ENCODE peak calls at places on chromosomes 16 and 17, in five cellular contexts. H is mesendoderm, U is H1, M is H9, O is mesenchymal stem cell. P is an unnamed sample.

GRCh38 chr17:39177256-39177655 is 11.3 kb upstream of the ARL5C start:
- DNase-seq in H (peak; percentile 96), U (peak; percentile 89), M (peak; percentile 100), O (no peak), P (no peak)

GRCh38 chr16:58635502-58635901 is 5.9 kb upstream of the CNOT1 start:
- DNase-seq in H (no peak), U (no peak), M (no peak), O (no peak), P (no peak)

GRCh38 chr16:71258371-71258770 is 27.8 kb upstream of the HYDIN start:
- DNase-seq in H (no peak), U (no peak), M (no peak), O (no peak), P (no peak)

GRCh38 chr16:54070944-54071343 is 215.6 kb downstream of the IRX3 start:
- DNase-seq in H (no peak), U (no peak), M (no peak), O (no peak), P (no peak)

GRCh38 chr16:68744744-68745280 is 7.7 kb downstream of the CDH1 start:
- DNase-seq in H (peak; percentile 94), U (peak; percentile 63), M (peak; percentile 79), O (no peak), P (no peak)

GRCh38 chr17:81927653-81928496 is at the start of gene MAFG:
- DNase-seq in H (peak; percentile 97), U (peak; percentile 95), M (peak; percentile 96), O (peak; percentile 95), P (peak; percentile 98)

GRCh38 chr17:72259977-72260376 is 139.2 kb downstream of the SOX9 start:
- DNase-seq in H (no peak), U (no peak), M (no peak), O (no peak), P (peak; percentile 18)

GRCh38 chr17:48552453-48553189 is 7.7 kb upstream of the HOXB2 start:
- DNase-seq in H (no peak), U (no peak), M (peak; percentile 77), O (peak; percentile 70), P (no peak)

GRCh38 chr16:30786115-30786935 is 680 bp downstream of the ZNF629 start:
- DNase-seq in H (peak; percentile 79), U (peak; percentile 62), M (no peak), O (peak; percentile 85), P (no peak)

GRCh38 chr16:6019490-6019991 is 921.9 kb upstream of the EEF2KMT start:
- DNase-seq in H (peak; percentile 35), U (peak; percentile 76), M (peak; percentile 61), O (no peak), P (peak; percentile 33)

GRCh38 chr16:31767267-31767666 is 106.3 kb upstream of the ZNF267 start:
- DNase-seq in H (no peak), U (no peak), M (no peak), O (no peak), P (no peak)

GRCh38 chr16:10791048-10791447 is 27.5 kb downstream of the TVP23A start:
- DNase-seq in H (no peak), U (no peak), M (no peak), O (no peak), P (no peak)

GRCh38 chr17:67994827-67995567 is 1.3 kb downstream of the C17orf58 start:
- DNase-seq in H (no peak), U (no peak), M (peak; percentile 20), O (peak; percentile 82), P (peak; percentile 4)

GRCh38 chr17:41653421-41654133 is 29.2 kb upstream of the KRT17 start:
- DNase-seq in H (no peak), U (no peak), M (no peak), O (no peak), P (no peak)

GRCh38 chr17:38455288-38455915 is 27.1 kb downstream of the ARHGAP23 start:
- DNase-seq in H (peak; percentile 73), U (no peak), M (peak; percentile 71), O (peak; percentile 14), P (no peak)

GRCh38 chr17:332558-333322 is 19.9 kb downstream of the RPH3AL start:
- DNase-seq in H (peak; percentile 62), U (no peak), M (peak; percentile 36), O (peak; percentile 88), P (no peak)

GRCh38 chr16:2250652-2251280 is 621 bp downstream of the ECI1 start:
- DNase-seq in H (peak; percentile 48), U (no peak), M (no peak), O (peak; percentile 34), P (peak; percentile 24)

GRCh38 chr17:61362396-61362795 is 37.2 kb upstream of the TBX2 start:
- DNase-seq in H (no peak), U (no peak), M (no peak), O (no peak), P (no peak)

GRCh38 chr17:61362852-61363600 is 36.6 kb upstream of the TBX2 start:
- DNase-seq in H (no peak), U (no peak), M (no peak), O (no peak), P (no peak)

GRCh38 chr17:61361084-61361483 is 38.6 kb upstream of the TBX2 start:
- DNase-seq in H (no peak), U (no peak), M (no peak), O (peak; percentile 78), P (no peak)

GRCh38 chr17:61363601-61364462 is 35.8 kb upstream of the TBX2 start:
- DNase-seq in H (no peak), U (no peak), M (no peak), O (no peak), P (no peak)

DNA sequence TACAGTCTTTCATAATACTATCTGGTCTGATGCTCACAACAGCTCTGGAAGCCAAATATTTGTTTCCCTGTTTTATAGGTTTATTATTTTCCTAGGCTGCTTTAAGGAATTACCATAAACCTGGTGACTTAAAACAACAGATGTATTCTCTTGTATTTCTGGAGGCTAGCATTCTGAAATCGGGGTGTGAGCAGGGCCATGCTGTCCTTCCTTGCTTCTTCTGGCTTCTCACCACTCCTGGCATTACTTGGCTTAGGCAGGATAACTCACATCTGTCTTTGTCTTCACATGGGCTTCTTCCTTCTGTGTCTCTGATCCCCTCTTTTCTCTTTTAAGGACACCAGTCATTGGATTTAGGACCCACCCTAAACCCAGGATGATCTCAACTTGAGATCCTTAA is 39.3 kb upstream of the TBX2 start:
- DNase-seq in H (no peak), U (no peak), M (no peak), O (no peak), P (no peak)
- H3K23ac ChIP-seq in H (no peak overlapping the region), U (no peak overlapping the region), M (no peak overlapping the region), O (no peak overlapping the region), P (no peak overlapping the region)

GRCh38 chr17:69414408-69415274 is at the start of gene MAP2K6:
- DNase-seq in H (peak; percentile 90), U (peak; percentile 85), M (peak; percentile 90), O (peak; percentile 83), P (peak; percentile 74)
- H3K23ac ChIP-seq in H (no peak within 1 kb of the TSS), U (no peak within 1 kb of the TSS), M (no peak within 1 kb of the TSS), O (no peak within 1 kb of the TSS), P (no peak within 1 kb of the TSS)

DNA sequence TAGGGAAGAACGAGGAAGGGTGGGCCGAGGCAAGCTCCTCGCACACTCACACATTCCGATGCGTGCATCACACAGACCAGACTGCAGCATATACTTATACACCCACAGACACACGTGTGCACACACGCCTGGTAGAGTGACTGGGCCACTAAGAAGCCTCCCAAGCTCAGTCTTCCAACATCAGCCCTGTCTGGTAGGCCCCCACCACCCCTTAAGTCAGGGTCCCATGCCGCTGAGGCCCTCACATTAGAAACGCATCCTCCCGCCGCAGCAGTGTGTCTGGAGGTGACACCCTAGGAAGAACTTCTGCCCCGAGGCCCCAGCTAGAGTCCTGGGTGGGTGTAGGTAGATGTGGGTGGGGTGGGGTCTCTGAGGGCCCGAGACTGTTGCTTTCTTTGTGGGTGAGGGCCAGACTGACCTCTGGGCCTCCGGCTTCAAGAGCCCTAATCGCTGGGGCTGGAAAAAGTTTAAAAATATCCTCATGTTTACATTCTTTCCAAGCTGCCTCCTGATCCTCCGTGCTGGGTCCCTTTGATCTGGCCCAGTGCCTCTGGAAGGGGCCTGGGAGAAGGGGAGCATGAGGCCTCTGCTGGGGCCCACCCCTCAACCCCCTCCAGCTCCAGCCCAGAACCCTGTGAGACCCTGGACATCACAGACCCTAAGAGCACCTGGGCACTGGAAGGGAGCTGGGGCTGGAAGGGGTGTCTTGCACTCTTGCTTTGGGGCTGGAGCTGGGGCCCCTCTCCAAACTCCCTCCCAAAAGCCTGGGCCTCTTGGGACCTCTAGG is 13.6 kb downstream of the CDH16 start:
- DNase-seq in H (no peak), U (no peak), M (no peak), O (peak; percentile 77), P (no peak)
- H3K23ac ChIP-seq in H (no peak overlapping the region), U (no peak overlapping the region), M (no peak overlapping the region), O (peak overlapping the region; percentile 34), P (no peak overlapping the region)

GRCh38 chr17:61238455-61238933 is 161.1 kb upstream of the TBX2 start:
- DNase-seq in H (no peak), U (no peak), M (no peak), O (no peak), P (no peak)
- H3K23ac ChIP-seq in H (no peak overlapping the region), U (no peak overlapping the region), M (no peak overlapping the region), O (no peak overlapping the region), P (no peak overlapping the region)

GRCh38 chr17:50426814-50427787 is 1.1 kb downstream of the ACSF2 start:
- DNase-seq in H (peak; percentile 65), U (peak; percentile 66), M (peak; percentile 62), O (peak; percentile 76), P (no peak)
- H3K23ac ChIP-seq in H (peak overlapping the region; percentile 89), U (no peak overlapping the region), M (no peak overlapping the region), O (no peak overlapping the region), P (no peak overlapping the region)

GRCh38 chr17:76726766-76727718 is at the start of gene METTL23:
- DNase-seq in H (peak; percentile 79), U (peak; percentile 76), M (peak; percentile 82), O (peak; percentile 82), P (peak; percentile 53)

GRCh38 chr17:76723812-76724211 is 2.6 kb downstream of the JMJD6 start:
- DNase-seq in H (no peak), U (no peak), M (no peak), O (no peak), P (no peak)

GRCh38 chr17:76725580-76726230 is 701 bp downstream of the JMJD6 start:
- DNase-seq in H (peak; percentile 42), U (no peak), M (peak; percentile 48), O (peak; percentile 61), P (no peak)

GRCh38 chr17:76727745-76728456 is 1.3 kb downstream of the METTL23 start:
- DNase-seq in H (no peak), U (no peak), M (no peak), O (peak; percentile 68), P (no peak)

DNA sequence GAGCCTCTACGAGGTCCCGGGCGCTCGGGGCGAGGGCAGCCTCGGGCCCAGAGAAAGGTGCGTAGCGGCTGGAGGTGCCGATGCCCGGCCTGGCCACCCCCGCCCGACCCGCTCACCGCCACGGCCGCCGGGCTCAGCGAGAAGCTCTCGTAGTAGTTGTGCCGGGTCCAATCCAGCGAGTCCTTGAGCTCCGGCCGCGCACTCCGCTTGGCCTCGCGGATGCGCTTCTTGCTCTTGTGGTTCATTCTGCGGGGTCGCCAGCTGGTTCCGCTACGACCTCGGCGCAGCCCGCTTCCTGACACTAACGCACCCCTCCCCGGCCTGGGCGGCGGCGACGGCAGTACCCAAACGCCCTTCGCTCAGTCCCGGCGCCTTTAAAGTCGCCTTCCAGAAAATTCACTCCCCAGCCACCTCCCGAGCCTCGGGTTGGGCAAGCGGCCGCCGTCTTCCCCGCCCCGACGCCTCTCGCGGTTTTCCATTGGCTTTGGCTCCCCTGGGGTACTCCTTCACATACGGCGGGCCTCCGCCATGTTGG is at the start of gene JMJD6:
- DNase-seq in H (peak; percentile 98), U (peak; percentile 90), M (peak; percentile 99), O (peak; percentile 97), P (peak; percentile 92)
- H3K23ac ChIP-seq in H (peak within 1 kb of the TSS; percentile 57), U (no peak within 1 kb of the TSS), M (no peak within 1 kb of the TSS), O (peak within 1 kb of the TSS; percentile 100), P (peak within 1 kb of the TSS; percentile 98)

P was measured in neuronal stem cell.